ENCODE peak calls at places on chromosome 22, in six cellular contexts. H is NB4, W is A549, E is K562, F is HepG2, N is GM12878. R is an unnamed sample.

GRCh38 chr22:46649176-46650077 is 29.2 kb downstream of the GRAMD4 start:
- DNase-seq in N (no peak), F (no peak), W (peak), H (no peak), E (peak), R (no peak)

GRCh38 chr22:17774928-17775675 is 833 bp upstream of the BID start:
- DNase-seq in H (no peak), W (no peak), E (no peak), N (no peak), F (no peak), R (no peak)

GRCh38 chr22:45777046-45777851 is 105.6 kb downstream of the ATXN10 start:
- DNase-seq in E (no peak), N (no peak), F (no peak), H (no peak), W (peak), R (peak)

GRCh38 chr22:19042285-19043110 is 79.7 kb downstream of the DGCR2 start:
- DNase-seq in H (no peak), E (no peak), N (no peak), W (no peak), F (no peak), R (no peak)

GRCh38 chr22:44279059-44279340 is 33.8 kb downstream of the SHISAL1 start:
- DNase-seq in H (no peak), F (no peak), E (no peak), W (no peak), N (no peak), R (no peak)

GRCh38 chr22:25475554-25476022 is 88.9 kb upstream of the GRK3 start:
- DNase-seq in F (no peak), W (peak), E (no peak), N (no peak), H (no peak), R (peak)

GRCh38 chr22:38315801-38316339 is 1.4 kb downstream of the CSNK1E start:
- DNase-seq in H (peak), W (no peak), E (no peak), F (no peak), N (no peak), R (no peak)

GRCh38 chr22:37024339-37025157 is 5.0 kb downstream of the MPST start:
- DNase-seq in W (no peak), F (no peak), E (no peak), H (no peak), N (no peak), R (no peak)

GRCh38 chr22:44409691-44410316 is 88.2 kb downstream of the RTL6 start:
- DNase-seq in H (no peak), E (no peak), F (no peak), N (no peak), W (no peak), R (no peak)

GRCh38 chr22:45868586-45869443 is 108.1 kb downstream of the WNT7B start:
- DNase-seq in H (no peak), N (no peak), F (no peak), W (no peak), E (no peak), R (no peak)

GRCh38 chr22:45499746-45500145 is 2.9 kb upstream of the FBLN1 start:
- DNase-seq in F (no peak), E (no peak), H (peak), N (no peak), W (no peak), R (no peak)

GRCh38 chr22:37485006-37485713 is 1.0 kb downstream of the MFNG start:
- DNase-seq in N (no peak), E (no peak), H (no peak), W (no peak), F (no peak), R (peak)

GRCh38 chr22:28801845-28802594 is 1.7 kb upstream of the XBP1 start:
- DNase-seq in F (peak), E (peak), N (no peak), W (no peak), H (peak), R (peak)

GRCh38 chr22:28800308-28801041 is at the start of gene XBP1:
- DNase-seq in F (peak), H (peak), N (peak), E (peak), W (peak), R (peak)

GRCh38 chr22:28799125-28799833 is 1.1 kb downstream of the XBP1 start:
- DNase-seq in E (peak), W (peak), H (peak), F (peak), N (no peak), R (peak)

GRCh38 chr22:28798810-28799124 is 1.6 kb downstream of the XBP1 start:
- DNase-seq in H (no peak), F (no peak), W (no peak), N (no peak), E (no peak), R (no peak)

DNA sequence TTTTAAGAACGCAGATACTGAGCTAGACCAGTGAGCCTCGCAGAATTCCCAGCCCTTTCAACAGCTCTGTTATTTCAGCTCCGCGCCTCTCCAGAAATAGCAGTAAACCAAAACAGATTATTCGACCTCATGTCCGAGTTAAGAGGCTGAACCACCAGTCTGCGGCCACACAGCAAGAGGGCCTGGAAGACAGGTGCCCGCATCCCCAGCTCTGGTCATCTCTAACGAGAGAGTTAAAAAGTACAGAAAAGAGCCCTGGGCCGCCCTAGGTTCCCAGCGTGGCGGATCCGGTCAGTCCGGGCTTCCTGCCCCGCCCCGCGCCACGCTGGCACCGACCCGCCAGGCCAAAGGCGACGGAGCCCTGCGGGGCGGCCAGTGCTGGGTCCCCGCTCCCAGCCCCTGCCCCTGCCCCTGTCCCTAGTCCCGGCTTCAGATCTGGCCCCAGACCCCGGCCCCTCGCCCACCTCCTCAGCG is 498 bp downstream of the XBP1 start:
- DNase-seq in H (peak), W (no peak), N (no peak), E (peak), F (no peak), R (peak)
- TF ChIP-seq MYC in H (peak), W (no peak), N (no peak), E (no peak), F (no peak), R (peak)

DNA sequence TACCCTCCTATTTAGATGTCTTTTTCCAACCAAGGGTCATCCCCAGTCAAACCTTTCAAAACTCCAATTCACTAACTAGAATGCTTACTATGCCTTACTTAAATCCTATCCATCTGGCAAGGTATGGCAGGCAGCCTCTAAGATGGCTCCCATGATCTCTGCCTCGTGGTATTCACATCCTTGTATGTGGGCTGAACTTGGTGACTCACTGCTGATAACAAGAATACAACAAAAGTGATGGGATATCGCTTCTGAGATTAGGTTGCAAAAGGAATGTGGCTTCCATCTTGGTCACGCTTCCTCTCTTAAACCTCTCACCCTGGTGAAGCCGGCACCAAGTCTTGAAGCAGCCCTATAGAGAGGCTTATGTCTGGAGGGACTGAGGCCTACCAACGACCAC is 29.6 kb upstream of the UPB1 start:
- DNase-seq in H (peak), E (peak), W (peak), F (peak), N (no peak), R (peak)
- TF ChIP-seq MYC in H (no peak), E (no peak), W (no peak), F (no peak), N (no peak), R (peak)

DNA sequence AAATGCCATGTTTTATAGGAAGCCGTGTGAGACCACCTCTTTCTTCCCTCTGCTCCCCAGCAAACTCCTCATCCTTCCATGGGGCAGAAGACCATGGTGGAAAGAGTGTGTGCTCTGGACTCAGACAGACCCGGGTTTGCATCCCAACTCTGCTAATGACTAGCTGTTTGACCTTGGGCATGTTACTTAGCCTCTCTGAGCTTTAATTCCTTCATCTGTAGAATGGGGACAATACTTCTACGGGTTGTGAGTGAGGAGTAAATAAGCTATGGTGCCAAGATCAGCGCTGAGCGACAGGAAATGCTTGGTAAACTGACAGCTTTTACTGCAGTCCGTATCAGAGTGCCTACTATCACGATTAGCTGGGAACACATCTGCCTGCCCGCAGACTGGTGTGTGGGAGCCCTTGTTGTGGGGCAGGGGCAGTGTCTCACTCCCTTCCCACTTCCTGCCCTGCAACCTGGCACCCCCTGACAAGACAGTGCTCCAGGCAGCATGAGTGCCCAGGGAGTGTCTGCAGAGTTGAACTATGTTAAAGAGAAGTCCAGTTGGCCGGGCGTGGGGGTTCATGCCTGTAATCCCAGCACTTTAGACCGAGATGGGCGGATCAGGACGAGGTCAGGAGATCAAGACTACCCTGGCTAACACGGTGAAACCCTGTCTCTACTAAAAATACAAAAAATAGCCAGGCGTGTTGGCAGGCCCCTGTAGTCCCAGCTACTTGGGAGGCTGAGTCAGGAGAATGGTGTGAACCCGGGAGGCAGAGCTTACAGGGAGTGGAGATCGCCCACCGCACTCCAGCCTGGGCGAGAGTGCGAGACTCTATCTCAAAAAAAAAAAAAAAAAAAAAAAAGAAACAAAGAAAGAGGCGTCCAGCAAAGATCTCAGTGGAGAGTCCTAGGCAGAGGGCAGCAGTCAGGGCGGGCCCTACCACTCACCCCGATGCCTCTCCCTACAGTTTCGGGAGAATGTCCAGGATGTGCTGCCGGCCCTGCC is 2.2 kb downstream of the SEC14L2 start:
- DNase-seq in F (no peak), W (no peak), H (peak), E (no peak), N (no peak), R (no peak)
- TF ChIP-seq MYC in F (no peak), W (no peak), H (no peak), E (no peak), N (no peak), R (no peak)

GRCh38 chr22:49629586-49630447 is 197.9 kb downstream of the BRD1 start:
- DNase-seq in E (peak), F (no peak), H (no peak), W (no peak), N (no peak), R (no peak)

GRCh38 chr22:49630448-49630946 is 197.2 kb downstream of the BRD1 start:
- DNase-seq in H (no peak), N (no peak), W (no peak), E (no peak), F (no peak), R (no peak)

GRCh38 chr22:49634006-49634772 is 193.5 kb downstream of the BRD1 start:
- DNase-seq in W (no peak), F (no peak), E (no peak), N (no peak), H (no peak), R (no peak)

GRCh38 chr22:49633010-49633324 is 194.7 kb downstream of the BRD1 start:
- DNase-seq in E (no peak), H (no peak), N (no peak), W (no peak), F (no peak), R (no peak)

GRCh38 chr22:49632199-49633009 is 195.3 kb downstream of the BRD1 start:
- DNase-seq in H (peak), W (peak), F (peak), E (no peak), N (no peak), R (peak)
- TF ChIP-seq MYC in H (no peak), W (no peak), F (peak), E (no peak), N (no peak), R (no peak)

GRCh38 chr22:28146401-28147304 is 227.6 kb upstream of the PITPNB start:
- DNase-seq in E (no peak), N (no peak), H (no peak), W (no peak), F (no peak), R (no peak)
- TF ChIP-seq MYC in E (no peak), N (no peak), H (no peak), W (no peak), F (no peak), R (no peak)

R was measured in endothelial cell of umbilical vein.